ENCODE peak calls at places on chromosomes 13 and 19, in five cellular contexts. U is pancreas, O is GM12865, C is H9, A is ovary. N is an unnamed sample.

GRCh38 chr19:16527971-16528521 is 14.2 kb downstream of the CHERP start:
- DNase-seq in U (no peak), O (peak; percentile 76), C (peak; percentile 56), A (no peak), N (no peak)

GRCh38 chr13:80939581-80939980 is 598.7 kb upstream of the SPRY2 start:
- DNase-seq in C (peak; percentile 32), A (no peak), O (no peak), U (no peak), N (no peak)

GRCh38 chr19:10478903-10479384 is 24.2 kb downstream of the KEAP1 start:
- DNase-seq in O (peak; percentile 58), U (peak; percentile 91), C (peak; percentile 97), A (peak; percentile 88), N (peak; percentile 70)

GRCh38 chr19:21482863-21483276 is 22.5 kb upstream of the ZNF429 start:
- DNase-seq in U (peak; percentile 42), A (peak; percentile 79), O (peak; percentile 37), C (peak; percentile 81), N (peak; percentile 36)

GRCh38 chr13:27774651-27775050 is 17.6 kb upstream of the GSX1 start:
- DNase-seq in A (no peak), C (no peak), U (no peak), O (peak; percentile 29), N (no peak)

GRCh38 chr13:95128045-95128643 is 173.1 kb downstream of the ABCC4 start:
- DNase-seq in U (no peak), C (no peak), O (no peak), A (no peak), N (no peak)

GRCh38 chr13:50668044-50668443 is 175.4 kb downstream of the DLEU7 start:
- DNase-seq in A (no peak), O (no peak), C (no peak), U (no peak), N (no peak)

GRCh38 chr19:49555600-49556411 is 24.6 kb downstream of the NOSIP start:
- DNase-seq in O (peak; percentile 40), U (peak; percentile 90), A (peak; percentile 70), C (peak; percentile 94), N (no peak)

GRCh38 chr19:3792114-3792513 is 5.9 kb upstream of the MATK start:
- DNase-seq in A (no peak), O (no peak), U (no peak), C (no peak), N (no peak)

GRCh38 chr19:29789007-29789406 is 22.8 kb upstream of the CCNE1 start:
- DNase-seq in O (no peak), A (no peak), U (no peak), C (no peak), N (no peak)

GRCh38 chr13:29743229-29743786 is 107.1 kb downstream of the UBL3 start:
- DNase-seq in U (no peak), O (no peak), C (no peak), A (no peak), N (no peak)

GRCh38 chr19:48271531-48272151 is 1.8 kb downstream of the ZNF114 start:
- DNase-seq in C (peak; percentile 80), U (no peak), O (peak; percentile 74), A (peak; percentile 35), N (peak; percentile 60)

GRCh38 chr13:21717817-21718216 is 46.9 kb downstream of the FGF9 start:
- DNase-seq in A (no peak), O (no peak), C (peak; percentile 58), U (no peak), N (no peak)

GRCh38 chr13:37869756-37870488 is at the start of gene TRPC4:
- DNase-seq in O (no peak), C (peak; percentile 84), A (peak; percentile 66), U (peak; percentile 41), N (peak; percentile 25)

GRCh38 chr19:10260141-10260584 is 8.1 kb downstream of the MRPL4 start:
- DNase-seq in A (no peak), U (no peak), C (no peak), O (peak; percentile 43), N (no peak)

DNA sequence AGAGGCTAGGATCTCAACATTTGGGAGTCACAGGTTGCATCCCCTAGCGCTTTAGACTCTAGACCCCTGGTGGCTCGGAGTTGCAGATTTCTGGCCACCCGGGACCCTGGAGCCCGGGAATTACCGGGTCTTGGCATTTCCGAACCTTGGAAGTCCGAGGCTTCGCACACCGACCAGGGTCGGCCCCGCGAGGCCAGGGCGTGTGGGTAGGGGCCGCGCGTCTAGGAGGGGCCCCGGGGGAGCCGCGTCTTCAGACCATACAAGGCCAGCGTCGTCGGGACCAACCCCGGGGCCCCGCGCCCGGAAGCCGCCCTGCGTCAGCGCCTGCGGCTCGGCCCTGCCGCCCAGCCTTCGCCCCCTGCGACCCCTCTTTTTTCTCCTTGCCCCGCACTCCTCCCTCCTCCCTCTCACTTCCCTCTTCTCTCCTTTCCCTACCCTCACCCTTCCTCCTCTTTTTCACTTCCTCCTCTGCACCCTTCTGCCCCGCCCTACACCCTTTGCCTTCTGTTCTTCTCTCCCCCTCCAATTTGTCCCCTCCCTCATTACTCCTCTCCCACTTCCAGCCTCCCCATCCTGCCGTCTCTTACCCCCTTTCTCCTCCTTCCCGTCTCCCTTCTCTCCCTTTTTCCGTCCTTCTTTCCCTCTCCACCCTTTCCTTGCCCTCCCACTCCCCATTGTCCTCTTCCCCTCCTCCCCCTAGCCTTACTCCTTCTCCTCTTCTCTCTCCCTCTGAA is 2.4 kb upstream of the PLEKHG2 start:
- DNase-seq in U (peak; percentile 60), A (peak; percentile 89), C (no peak), O (peak; percentile 87), N (peak; percentile 77)
- TF ChIP-seq CTCF in U (no peak), A (no peak), C (no peak), O (no peak), N (no peak)

GRCh38 chr13:108121406-108121805 is 93.9 kb downstream of the LIG4 start:
- DNase-seq in C (no peak), A (no peak), O (no peak), U (no peak), N (no peak)
- TF ChIP-seq CTCF in C (peak; percentile 40), A (no peak), O (no peak), U (no peak), N (no peak)

GRCh38 chr13:77918391-77919261 is at the start of gene EDNRB:
- DNase-seq in O (peak; percentile 25), U (no peak), C (peak; percentile 62), A (peak; percentile 29), N (peak; percentile 43)
- TF ChIP-seq CTCF in O (no peak), U (no peak), C (no peak), A (no peak), N (no peak)

DNA sequence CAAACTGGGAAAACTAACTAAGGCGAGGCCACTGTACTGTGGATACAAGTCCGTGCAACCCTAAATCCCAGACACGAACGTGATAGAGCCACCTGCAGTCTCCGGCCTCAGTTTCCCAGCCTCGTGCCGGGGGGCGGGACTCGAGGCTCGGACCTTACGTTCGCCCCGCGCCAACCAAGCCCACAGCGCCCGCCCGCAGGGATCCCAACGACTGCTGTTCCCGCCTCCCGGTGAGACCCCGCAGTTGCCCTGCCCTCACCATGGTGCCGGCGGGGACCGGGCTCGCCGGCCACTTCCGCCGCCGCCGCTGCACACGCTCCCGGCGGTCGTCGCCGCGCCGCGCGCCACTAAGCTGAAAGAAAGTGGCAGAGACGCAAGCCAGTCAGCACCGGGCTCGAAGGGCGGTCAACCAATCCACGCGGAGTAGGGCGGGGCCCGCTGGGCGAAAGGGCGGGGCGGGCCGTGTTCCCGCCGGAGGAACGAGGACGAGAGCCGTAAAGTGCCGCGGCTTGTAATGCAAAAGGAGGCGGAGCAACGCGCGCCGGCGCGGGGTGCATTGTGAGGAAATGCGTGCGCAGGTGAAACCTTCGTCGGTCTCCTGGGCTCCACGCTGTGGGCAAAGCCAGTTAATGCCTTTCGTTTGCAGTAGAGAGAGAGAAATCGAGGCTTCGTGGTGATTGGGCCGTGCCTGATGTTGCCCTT is at the start of gene LSM4:
- DNase-seq in O (peak; percentile 99), A (peak; percentile 99), U (peak; percentile 98), C (peak; percentile 99), N (peak; percentile 99)
- TF ChIP-seq CTCF in O (peak; percentile 38), A (no peak), U (no peak), C (peak; percentile 39), N (peak; percentile 47)

GRCh38 chr13:98771838-98772611 is 19.6 kb upstream of the SLC15A1 start:
- DNase-seq in C (no peak), A (no peak), O (no peak), U (peak; percentile 64), N (no peak)

GRCh38 chr13:98774776-98775175 is 22.3 kb upstream of the SLC15A1 start:
- DNase-seq in O (no peak), A (no peak), U (no peak), C (no peak), N (no peak)

GRCh38 chr13:98773921-98774320 is 21.4 kb upstream of the SLC15A1 start:
- DNase-seq in U (no peak), A (no peak), O (no peak), C (no peak), N (no peak)

GRCh38 chr13:98775386-98775785 is 22.9 kb upstream of the SLC15A1 start:
- DNase-seq in O (no peak), C (no peak), A (no peak), U (no peak), N (no peak)

DNA sequence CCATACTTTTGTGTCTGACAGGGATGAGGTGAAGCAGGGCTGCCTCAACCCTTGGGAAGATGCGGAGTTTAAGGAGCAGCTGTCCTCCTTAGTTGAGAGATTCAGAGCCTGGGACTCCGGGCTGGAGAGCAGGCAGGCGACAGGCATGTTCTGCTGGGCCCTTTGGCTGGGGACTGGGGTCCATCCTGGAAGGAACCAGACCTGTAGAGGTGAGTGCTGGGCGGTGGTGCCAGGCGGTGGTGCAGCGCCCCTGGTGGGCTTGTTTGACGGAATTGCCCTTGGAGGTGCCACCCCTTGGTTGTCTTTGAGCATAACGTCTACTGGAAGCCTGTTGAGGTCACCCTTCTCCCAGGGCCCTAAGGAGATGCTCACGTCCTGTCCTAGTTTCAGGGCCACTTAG is 20.6 kb upstream of the SLC15A1 start:
- DNase-seq in O (no peak), A (no peak), U (no peak), C (peak; percentile 70), N (no peak)
- TF ChIP-seq CTCF in O (no peak), A (no peak), U (no peak), C (peak; percentile 62), N (no peak)

DNA sequence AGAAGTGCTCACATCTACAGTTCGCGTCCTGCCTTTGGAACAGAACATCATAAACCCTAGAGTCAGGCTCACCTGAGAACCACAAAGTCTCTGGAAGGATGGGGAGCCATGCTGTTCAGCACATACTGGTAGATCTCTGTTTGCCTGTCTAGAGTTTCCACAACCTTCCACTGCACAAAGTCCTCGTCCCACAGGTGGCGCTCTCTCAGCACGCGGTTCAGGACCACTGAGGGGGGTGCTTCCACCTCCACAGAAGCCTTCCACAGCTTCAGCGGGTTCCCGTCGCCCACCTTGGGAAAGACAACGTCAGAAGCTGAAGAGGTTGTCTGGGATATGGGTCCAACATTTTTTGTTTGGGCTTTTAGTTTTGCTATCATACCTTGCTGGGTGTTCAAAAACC is 93.6 kb downstream of the KL start:
- DNase-seq in U (no peak), A (no peak), O (peak; percentile 93), C (peak; percentile 52), N (no peak)
- TF ChIP-seq CTCF in U (no peak), A (no peak), O (peak; percentile 92), C (peak; percentile 67), N (peak; percentile 55)

GRCh38 chr13:69565334-69565733 is 542.3 kb upstream of the ATXN8OS start:
- DNase-seq in A (no peak), O (peak; percentile 55), U (no peak), C (peak; percentile 64), N (peak; percentile 15)
- TF ChIP-seq CTCF in A (no peak), O (peak; percentile 38), U (no peak), C (peak; percentile 74), N (peak; percentile 44)